ENCODE peak calls at places on chromosomes 2 and 18, in eight cellular contexts. F, P, D, G, K, M, J and A are unnamed samples.

GRCh38 chr18:74623047-74623816 is 25.6 kb downstream of the ZNF407 start:
- DNase-seq in K (no peak), F (no peak), M (no peak), G (no peak), P (no peak), D (no peak), J (no peak), A (peak)

GRCh38 chr2:95234806-95235205 is 27.5 kb downstream of the ZNF892 start:
- DNase-seq in M (no peak), F (peak), G (no peak), K (no peak), J (peak), D (no peak), P (no peak), A (no peak)

GRCh38 chr18:76518543-76519155 is 23.6 kb upstream of the ZNF516 start:
- DNase-seq in G (no peak), P (no peak), M (peak), D (no peak), J (peak), K (peak), F (no peak), A (peak)

GRCh38 chr2:9033385-9034175 is 30.1 kb upstream of the MBOAT2 start:
- DNase-seq in F (peak), M (no peak), J (peak), D (peak), K (peak), G (no peak), P (no peak), A (no peak)

GRCh38 chr2:241598487-241598886 is 38.5 kb downstream of the THAP4 start:
- DNase-seq in D (peak), M (peak), K (no peak), J (no peak), F (no peak), P (no peak), G (peak), A (no peak)

GRCh38 chr2:66574701-66575624 is 140.0 kb downstream of the MEIS1 start:
- DNase-seq in P (peak), F (peak), D (peak), M (no peak), G (peak), K (peak), J (peak), A (peak)

GRCh38 chr2:26745609-26746327 is 18.3 kb upstream of the SLC35F6 start:
- DNase-seq in M (peak), G (peak), P (peak), F (peak), D (peak), K (peak), J (peak), A (peak)

GRCh38 chr18:48902023-48902855 is 48.5 kb downstream of the SMAD7 start:
- DNase-seq in P (peak), G (peak), M (no peak), J (peak), D (peak), F (peak), K (peak), A (peak)

GRCh38 chr2:68558576-68558975 is 84.8 kb upstream of the PROKR1 start:
- DNase-seq in F (no peak), J (no peak), K (no peak), G (no peak), P (no peak), D (no peak), M (no peak), A (no peak)

GRCh38 chr2:148645925-148646559 is 1.5 kb downstream of the EPC2 start:
- DNase-seq in M (peak), G (peak), J (peak), K (peak), F (peak), D (peak), P (peak), A (peak)

GRCh38 chr2:69911985-69912563 is 2.8 kb upstream of the MXD1 start:
- DNase-seq in D (peak), F (peak), M (peak), K (peak), G (peak), J (peak), P (no peak), A (peak)

GRCh38 chr2:105521176-105521575 is 122.3 kb upstream of the FHL2 start:
- DNase-seq in F (no peak), M (no peak), K (peak), J (no peak), G (peak), D (peak), P (no peak), A (peak)

GRCh38 chr2:177334940-177335543 is 57.5 kb upstream of the AGPS start:
- DNase-seq in J (peak), D (peak), F (no peak), M (peak), P (no peak), G (peak), K (peak), A (peak)

GRCh38 chr2:83827618-83828017 is 631.5 kb downstream of the SUCLG1 start:
- DNase-seq in J (no peak), G (peak), F (no peak), P (no peak), K (no peak), M (no peak), D (no peak), A (no peak)

GRCh38 chr2:200377774-200378336 is 71.4 kb downstream of the SPATS2L start:
- DNase-seq in K (no peak), F (no peak), J (no peak), D (peak), P (no peak), M (no peak), G (no peak), A (no peak)

GRCh38 chr18:48676756-48677368 is 138.0 kb downstream of the CTIF start:
- DNase-seq in J (peak), M (peak), D (peak), K (peak), F (peak), G (peak), P (peak), A (peak)

GRCh38 chr2:207188601-207189000 is 22.9 kb upstream of the KLF7 start:
- DNase-seq in K (peak), F (peak), J (peak), D (no peak), G (peak), P (no peak), M (no peak), A (peak)

GRCh38 chr2:167756427-167756826 is 491.0 kb downstream of the STK39 start:
- DNase-seq in M (no peak), F (peak), J (peak), G (no peak), K (peak), D (no peak), P (no peak), A (no peak)

GRCh38 chr2:218168635-218169462 is 2.1 kb upstream of the CXCR1 start:
- DNase-seq in K (peak), M (peak), J (peak), F (no peak), D (peak), P (peak), G (peak), A (peak)

DNA sequence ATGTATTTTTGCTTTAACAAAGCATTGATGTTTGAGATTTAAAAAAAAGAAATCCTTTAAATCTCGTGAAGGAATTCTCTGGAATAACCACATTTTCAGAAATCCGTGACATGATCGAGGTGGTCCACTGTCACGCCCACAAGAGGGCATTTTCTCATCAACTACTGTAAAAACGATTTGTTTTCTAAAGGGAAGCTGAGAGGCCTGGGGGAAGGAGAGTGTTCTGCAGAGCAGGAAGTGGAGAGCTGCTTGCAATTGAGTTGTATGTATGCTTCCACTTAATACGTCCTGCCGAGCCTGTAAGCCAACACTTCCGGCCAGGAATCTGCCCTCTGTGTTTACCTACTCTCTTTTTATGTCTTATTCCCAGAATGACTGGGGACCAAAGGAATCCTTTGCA is 19.4 kb downstream of the KLHL29 start:
- DNase-seq in P (peak), G (peak), M (peak), D (peak), J (peak), F (peak), K (peak), A (peak)
- H3K4me3 ChIP-seq in P (no peak), G (no peak), M (no peak), D (peak), J (no peak), F (no peak), K (no peak), A (no peak)

DNA sequence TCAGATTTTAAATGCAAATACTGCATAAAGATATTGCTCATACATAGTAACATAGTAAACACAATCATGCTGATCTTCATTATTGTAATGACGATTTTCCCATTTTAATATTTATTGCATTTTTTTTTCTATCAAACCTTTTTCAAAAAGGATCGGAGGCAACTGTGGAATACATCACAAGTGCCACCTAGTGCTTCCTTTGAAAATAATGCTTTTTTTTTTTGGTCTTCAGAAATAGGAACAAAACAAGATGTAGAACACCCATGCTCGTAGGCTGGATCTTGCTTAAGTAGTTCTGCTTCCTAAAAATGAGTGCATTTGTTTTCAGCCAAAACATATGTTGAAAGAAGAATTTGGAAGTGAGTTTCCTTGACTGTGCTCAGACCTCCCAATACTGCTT is 35.7 kb upstream of the GPR155 start:
- DNase-seq in G (peak), P (no peak), K (no peak), F (no peak), J (peak), D (peak), M (peak), A (peak)
- TF ChIP-seq CTCF in G (no peak), P (peak), K (peak), F (no peak), J (peak), D (peak), M (peak), A (peak)

GRCh38 chr2:85760872-85761271 is 7.1 kb downstream of the ATOH8 start:
- DNase-seq in K (no peak), J (no peak), M (no peak), D (no peak), F (no peak), G (no peak), P (no peak), A (no peak)
- H3K4me3 ChIP-seq in K (no peak), J (no peak), M (no peak), D (no peak), F (no peak), G (no peak), P (no peak), A (no peak)

DNA sequence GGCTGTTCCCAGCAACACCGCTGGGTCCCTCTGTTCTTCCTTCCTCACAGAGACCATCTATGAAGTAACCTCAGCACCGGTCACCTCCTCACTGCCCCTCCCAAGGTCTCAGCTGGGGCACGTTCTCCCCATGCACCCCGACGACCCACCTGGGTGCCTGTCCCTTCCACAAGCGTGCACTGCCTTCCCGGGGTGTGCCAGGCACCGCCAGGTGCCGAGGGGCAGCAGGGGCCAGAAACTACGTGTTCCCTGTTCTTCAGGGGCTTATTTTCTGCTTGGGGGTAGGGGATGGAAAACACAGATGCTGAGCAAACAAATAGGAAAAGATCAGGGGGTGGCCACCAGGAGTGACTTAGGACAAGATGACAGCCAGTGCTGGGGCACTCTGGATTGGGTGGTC is 30.4 kb upstream of the SEMA4C start:
- DNase-seq in P (no peak), D (no peak), F (no peak), J (no peak), M (no peak), K (no peak), G (no peak), A (no peak)
- TF ChIP-seq CTCF in P (no peak), D (no peak), F (no peak), J (no peak), M (no peak), K (no peak), G (no peak), A (no peak)

GRCh38 chr18:47251289-47252120 is at the start of gene SKOR2:
- DNase-seq in M (no peak), K (no peak), J (peak), G (no peak), P (no peak), F (no peak), D (peak), A (no peak)
- H3K4me3 ChIP-seq in M (no peak), K (no peak), J (no peak), G (no peak), P (no peak), F (peak), D (peak), A (no peak)